ENCODE peak calls at places on chromosomes 6 and 20, in four cellular contexts. U is mesenchymal stem cell, L is neuronal stem cell, H is H9. G is an unnamed sample.

GRCh38 chr6:122712093-122712863 is 67.2 kb upstream of the FABP7 start:
- DNase-seq in H (no peak), U (peak; percentile 57), L (no peak), G (no peak)

GRCh38 chr6:18263561-18264337 is 581 bp downstream of the DEK start:
- DNase-seq in L (no peak), H (no peak), U (peak; percentile 67), G (peak; percentile 66)

GRCh38 chr6:152399409-152399808 is 237.8 kb downstream of the SYNE1 start:
- DNase-seq in U (no peak), H (no peak), L (no peak), G (no peak)

GRCh38 chr6:44117397-44118128 is 9.7 kb downstream of the MRPL14 start:
- DNase-seq in H (no peak), U (no peak), L (no peak), G (no peak)

GRCh38 chr6:162416307-162416706 is 311.3 kb downstream of the PRKN start:
- DNase-seq in L (no peak), H (no peak), U (no peak), G (no peak)

GRCh38 chr20:25000268-25000801 is 7.8 kb upstream of the APMAP start:
- DNase-seq in H (peak; percentile 8), U (peak; percentile 27), L (no peak), G (no peak)

GRCh38 chr6:90548001-90548400 is 38.9 kb downstream of the MAP3K7 start:
- DNase-seq in H (no peak), U (no peak), L (no peak), G (no peak)

GRCh38 chr6:71473908-71474307 is 185.3 kb downstream of the OGFRL1 start:
- DNase-seq in H (no peak), U (peak; percentile 96), L (no peak), G (no peak)

GRCh38 chr6:145372671-145373123 is 362.6 kb downstream of the EPM2A start:
- DNase-seq in H (no peak), L (no peak), U (peak; percentile 30), G (no peak)

GRCh38 chr20:2065111-2065510 is 36.5 kb upstream of the STK35 start:
- DNase-seq in L (no peak), H (no peak), U (no peak), G (no peak)

GRCh38 chr20:14717124-14718004 is 380.0 kb upstream of the FLRT3 start:
- DNase-seq in H (no peak), U (no peak), L (no peak), G (no peak)

GRCh38 chr6:163327936-163328335 is 86.6 kb upstream of the QKI start:
- DNase-seq in H (no peak), U (no peak), L (no peak), G (no peak)

GRCh38 chr6:56226946-56227879 is 20.2 kb downstream of the COL21A1 start:
- DNase-seq in L (no peak), H (no peak), U (peak; percentile 45), G (no peak)

GRCh38 chr6:82270791-82271392 is 23.3 kb upstream of the IBTK start:
- DNase-seq in U (peak; percentile 52), L (peak; percentile 47), H (no peak), G (no peak)

GRCh38 chr6:100549406-100550167 is 84.9 kb upstream of the SIM1 start:
- DNase-seq in U (peak; percentile 36), L (no peak), H (no peak), G (no peak)

GRCh38 chr20:36644713-36645109 is 1.3 kb downstream of the SLA2 start:
- DNase-seq in L (no peak), H (no peak), U (no peak), G (no peak)

GRCh38 chr20:43849496-43850197 is 65.0 kb upstream of the TOX2 start:
- DNase-seq in U (peak; percentile 95), H (no peak), L (no peak), G (no peak)

GRCh38 chr20:51581571-51581970 is 39.1 kb upstream of the NFATC2 start:
- DNase-seq in L (no peak), U (no peak), H (no peak), G (no peak)

GRCh38 chr20:51584116-51584515 is 41.6 kb upstream of the NFATC2 start:
- DNase-seq in L (no peak), H (no peak), U (no peak), G (no peak)

GRCh38 chr20:51584737-51585136 is 42.2 kb upstream of the NFATC2 start:
- DNase-seq in L (no peak), H (no peak), U (peak; percentile 71), G (no peak)

GRCh38 chr20:51583073-51583472 is 40.6 kb upstream of the NFATC2 start:
- DNase-seq in H (no peak), U (no peak), L (no peak), G (no peak)

GRCh38 chr20:51583499-51583898 is 41.0 kb upstream of the NFATC2 start:
- DNase-seq in L (no peak), H (no peak), U (no peak), G (no peak)
- H2BK12ac ChIP-seq in L (no peak overlapping the region), H (no peak overlapping the region), U (no peak overlapping the region), G (no peak overlapping the region)

GRCh38 chr6:63634630-63635029 is 972 bp upstream of the PHF3 start:
- DNase-seq in U (peak; percentile 6), H (no peak), L (no peak), G (no peak)

GRCh38 chr6:63636516-63636968 is 940 bp downstream of the PHF3 start:
- DNase-seq in L (peak; percentile 26), H (peak; percentile 45), U (peak; percentile 57), G (no peak)

GRCh38 chr6:63637865-63638445 is 2.4 kb downstream of the PHF3 start:
- DNase-seq in H (no peak), U (no peak), L (no peak), G (no peak)

GRCh38 chr6:63635563-63636515 is at the start of gene PHF3:
- DNase-seq in L (peak; percentile 92), U (peak; percentile 90), H (peak; percentile 91), G (peak; percentile 87)

DNA sequence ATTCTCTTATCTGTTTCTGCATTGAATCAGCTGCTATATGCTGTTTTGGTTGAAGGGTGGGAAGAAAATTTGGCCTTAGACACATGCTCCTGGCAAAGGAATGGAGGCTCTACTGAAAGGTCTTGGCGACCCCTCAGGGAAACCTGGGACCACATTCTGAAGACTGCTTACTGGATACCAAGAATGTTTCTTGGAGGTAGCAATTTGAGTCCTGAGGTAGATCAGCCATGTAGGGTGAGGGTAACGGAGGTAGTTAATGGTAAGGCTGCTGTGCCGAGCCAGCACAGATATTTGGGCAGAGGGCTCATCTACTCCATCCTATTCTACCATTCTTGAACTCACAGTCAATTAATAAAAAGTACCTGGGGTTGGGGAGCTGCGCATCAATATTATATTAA is 438 bp upstream of the PHF3 start:
- DNase-seq in U (no peak), H (no peak), L (no peak), G (no peak)
- H2BK12ac ChIP-seq in U (peak overlapping the region; percentile 0), H (no peak overlapping the region), L (no peak overlapping the region), G (no peak overlapping the region)

DNA sequence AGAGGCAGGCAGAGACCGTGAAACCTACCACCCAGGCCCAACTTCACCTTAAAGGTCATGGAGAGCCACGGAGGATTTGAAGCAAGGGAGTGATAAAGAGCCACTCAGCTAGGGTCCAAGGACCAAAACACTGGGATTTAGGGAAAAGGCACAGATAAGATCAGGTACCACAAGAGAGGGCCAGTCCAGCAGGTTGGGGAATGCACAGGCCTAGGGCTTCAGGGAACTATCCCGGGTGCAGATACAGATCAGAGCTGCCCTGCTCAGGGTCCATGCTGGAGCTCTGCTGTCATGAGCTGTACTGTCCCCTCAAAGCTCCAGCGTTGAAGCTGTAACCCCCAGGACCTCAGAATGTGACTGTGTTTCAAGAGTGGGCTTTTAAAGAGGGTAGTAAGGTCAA is 16.9 kb downstream of the SLC22A23 start:
- DNase-seq in U (no peak), L (no peak), H (no peak), G (no peak)
- H2BK12ac ChIP-seq in U (peak overlapping the region; percentile 19), L (no peak overlapping the region), H (no peak overlapping the region), G (no peak overlapping the region)

GRCh38 chr6:111027219-111027618 is 45.4 kb downstream of the RPF2 start:
- DNase-seq in U (no peak), L (no peak), H (no peak), G (no peak)

GRCh38 chr6:111033628-111034289 is 51.9 kb downstream of the RPF2 start:
- DNase-seq in L (no peak), U (no peak), H (peak; percentile 63), G (peak; percentile 10)

GRCh38 chr6:111031151-111031550 is 49.3 kb downstream of the RPF2 start:
- DNase-seq in U (no peak), H (no peak), L (no peak), G (no peak)

GRCh38 chr6:111032493-111033140 is 50.8 kb downstream of the RPF2 start:
- DNase-seq in H (no peak), U (no peak), L (no peak), G (no peak)

DNA sequence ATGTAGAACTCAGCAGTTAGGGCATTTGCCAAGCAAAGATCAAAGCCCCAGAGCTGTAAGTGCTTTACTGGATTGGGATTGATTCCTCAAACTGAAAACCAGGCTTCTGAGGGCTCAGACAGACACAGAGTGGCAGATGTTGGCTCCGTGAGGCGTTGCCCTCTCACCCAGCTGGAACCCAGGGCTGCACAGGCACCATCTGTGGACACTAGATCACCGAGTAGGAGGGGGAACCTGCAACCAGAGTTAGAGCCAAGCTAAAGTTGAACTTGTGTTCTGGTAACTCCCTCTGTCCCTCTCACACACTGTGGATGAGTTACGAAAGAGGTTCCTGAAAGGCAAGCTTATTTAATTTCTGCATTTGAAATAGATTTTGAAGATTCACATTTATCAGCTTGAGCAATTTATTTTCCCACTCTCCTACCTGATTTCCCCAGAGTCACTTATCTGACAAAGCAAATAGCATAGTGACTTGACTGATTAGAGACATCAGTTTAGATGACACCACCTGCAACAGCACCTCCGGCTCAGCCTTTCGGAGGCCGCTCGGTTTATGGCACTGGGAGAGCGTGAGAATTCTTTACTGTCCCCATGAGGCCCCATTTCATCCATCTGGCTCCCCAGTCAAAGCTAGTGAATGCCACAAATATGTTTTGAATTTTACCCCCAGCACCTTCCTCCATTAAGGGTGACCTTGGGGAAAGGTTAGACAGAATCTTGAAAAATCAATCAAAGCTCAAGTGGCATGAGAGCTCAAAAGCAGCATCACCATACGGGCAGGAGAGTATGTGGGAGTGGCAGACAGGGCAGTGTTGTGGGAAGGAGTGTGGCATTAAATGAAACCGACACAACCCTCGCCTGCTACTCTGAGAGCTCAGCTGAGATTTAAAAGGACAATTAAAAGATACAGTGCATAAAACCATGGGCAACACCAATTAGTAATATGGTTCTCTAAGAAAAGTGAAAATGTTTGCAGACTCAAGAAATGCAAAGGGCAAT is 48.5 kb downstream of the RPF2 start:
- DNase-seq in H (no peak), L (no peak), U (no peak), G (no peak)
- H2BK12ac ChIP-seq in H (no peak overlapping the region), L (no peak overlapping the region), U (no peak overlapping the region), G (no peak overlapping the region)